ENCODE peak calls at places on chromosomes 11 and 22, in seven cellular contexts. One of them, this sample, is unnamed.
A peak's percentile ranks its signal among the peaks of the same experiment; 100 is the strongest.

GRCh38 chr22:31250740-31251330 is 38.7 kb downstream of the LIMK2 start:
- DNase-seq in body of pancreas: peak; percentile 42
- DNase-seq in iPS DF 6.9: no peak
- DNase-seq in GM23338: no peak
- DNase-seq in heart left ventricle: no peak
- DNase-seq in dorsolateral prefrontal cortex: no peak
- DNase-seq in right cardiac atrium: no peak
- DNase-seq in this sample: no peak

GRCh38 chr11:67118059-67118766 is 850 bp upstream of the KDM2A start:
- DNase-seq in body of pancreas: peak; percentile 39
- DNase-seq in heart left ventricle: peak; percentile 53
- DNase-seq in right cardiac atrium: peak; percentile 81
- DNase-seq in GM23338: peak; percentile 70
- DNase-seq in iPS DF 6.9: no peak
- DNase-seq in dorsolateral prefrontal cortex: no peak
- DNase-seq in this sample: peak; percentile 35

GRCh38 chr11:14905104-14906033 is 13.3 kb upstream of the CYP2R1 start:
- DNase-seq in heart left ventricle: peak; percentile 46
- DNase-seq in dorsolateral prefrontal cortex: peak; percentile 46
- DNase-seq in GM23338: peak; percentile 93
- DNase-seq in iPS DF 6.9: no peak
- DNase-seq in right cardiac atrium: peak; percentile 71
- DNase-seq in body of pancreas: peak; percentile 85
- DNase-seq in this sample: no peak

GRCh38 chr22:42180349-42180842 is 49.8 kb upstream of the CYP2D6 start:
- DNase-seq in iPS DF 6.9: no peak
- DNase-seq in heart left ventricle: no peak
- DNase-seq in GM23338: no peak
- DNase-seq in right cardiac atrium: peak; percentile 68
- DNase-seq in dorsolateral prefrontal cortex: no peak
- DNase-seq in body of pancreas: peak; percentile 59
- DNase-seq in this sample: no peak

GRCh38 chr11:10518123-10518522 is 22.9 kb downstream of the RNF141 start:
- DNase-seq in heart left ventricle: no peak
- DNase-seq in GM23338: no peak
- DNase-seq in dorsolateral prefrontal cortex: no peak
- DNase-seq in iPS DF 6.9: no peak
- DNase-seq in right cardiac atrium: no peak
- DNase-seq in body of pancreas: no peak
- DNase-seq in this sample: no peak

GRCh38 chr11:128709402-128709801 is 15.5 kb downstream of the FLI1 start:
- DNase-seq in dorsolateral prefrontal cortex: no peak
- DNase-seq in GM23338: no peak
- DNase-seq in heart left ventricle: peak; percentile 68
- DNase-seq in body of pancreas: no peak
- DNase-seq in right cardiac atrium: no peak
- DNase-seq in iPS DF 6.9: no peak
- DNase-seq in this sample: no peak

GRCh38 chr11:9566561-9567063 is 6.9 kb upstream of the WEE1 start:
- DNase-seq in right cardiac atrium: no peak
- DNase-seq in heart left ventricle: no peak
- DNase-seq in GM23338: no peak
- DNase-seq in body of pancreas: no peak
- DNase-seq in dorsolateral prefrontal cortex: no peak
- DNase-seq in iPS DF 6.9: no peak
- DNase-seq in this sample: no peak

GRCh38 chr11:62324738-62325556 is 12.3 kb upstream of the ASRGL1 start:
- DNase-seq in body of pancreas: peak; percentile 58
- DNase-seq in GM23338: peak; percentile 85
- DNase-seq in right cardiac atrium: peak; percentile 55
- DNase-seq in heart left ventricle: peak; percentile 23
- DNase-seq in iPS DF 6.9: peak; percentile 47
- DNase-seq in dorsolateral prefrontal cortex: no peak
- DNase-seq in this sample: no peak

GRCh38 chr11:93476796-93477195 is 66.4 kb downstream of the SMCO4 start:
- DNase-seq in heart left ventricle: no peak
- DNase-seq in GM23338: no peak
- DNase-seq in iPS DF 6.9: no peak
- DNase-seq in dorsolateral prefrontal cortex: no peak
- DNase-seq in right cardiac atrium: no peak
- DNase-seq in body of pancreas: no peak
- DNase-seq in this sample: no peak

GRCh38 chr11:95829580-95830259 is 39.4 kb downstream of the CEP57 start:
- DNase-seq in GM23338: no peak
- DNase-seq in heart left ventricle: no peak
- DNase-seq in right cardiac atrium: no peak
- DNase-seq in body of pancreas: no peak
- DNase-seq in iPS DF 6.9: no peak
- DNase-seq in dorsolateral prefrontal cortex: no peak
- DNase-seq in this sample: no peak

GRCh38 chr22:41048791-41049717 is 43.3 kb upstream of the EP300 start:
- DNase-seq in GM23338: peak; percentile 64
- DNase-seq in body of pancreas: peak; percentile 62
- DNase-seq in heart left ventricle: peak; percentile 77
- DNase-seq in iPS DF 6.9: no peak
- DNase-seq in dorsolateral prefrontal cortex: peak; percentile 55
- DNase-seq in right cardiac atrium: peak; percentile 89
- DNase-seq in this sample: peak; percentile 26

GRCh38 chr11:133338588-133338987 is 193.7 kb downstream of the OPCML start:
- DNase-seq in heart left ventricle: no peak
- DNase-seq in body of pancreas: no peak
- DNase-seq in dorsolateral prefrontal cortex: no peak
- DNase-seq in GM23338: no peak
- DNase-seq in iPS DF 6.9: no peak
- DNase-seq in right cardiac atrium: no peak
- DNase-seq in this sample: no peak

GRCh38 chr11:61545341-61545740 is 35.5 kb downstream of the SYT7 start:
- DNase-seq in iPS DF 6.9: no peak
- DNase-seq in dorsolateral prefrontal cortex: no peak
- DNase-seq in body of pancreas: no peak
- DNase-seq in GM23338: peak; percentile 64
- DNase-seq in heart left ventricle: no peak
- DNase-seq in right cardiac atrium: peak; percentile 18
- DNase-seq in this sample: no peak

GRCh38 chr22:21832291-21833290 is 34.9 kb downstream of the MAPK1 start:
- DNase-seq in iPS DF 6.9: no peak
- DNase-seq in GM23338: peak; percentile 17
- DNase-seq in right cardiac atrium: peak; percentile 70
- DNase-seq in body of pancreas: no peak
- DNase-seq in dorsolateral prefrontal cortex: no peak
- DNase-seq in heart left ventricle: no peak
- DNase-seq in this sample: no peak

GRCh38 chr22:29825578-29825977 is 12.5 kb downstream of the ASCC2 start:
- DNase-seq in iPS DF 6.9: no peak
- DNase-seq in GM23338: no peak
- DNase-seq in heart left ventricle: no peak
- DNase-seq in right cardiac atrium: no peak
- DNase-seq in dorsolateral prefrontal cortex: no peak
- DNase-seq in body of pancreas: no peak
- DNase-seq in this sample: no peak

GRCh38 chr22:29831186-29831921 is 6.7 kb downstream of the ASCC2 start:
- DNase-seq in right cardiac atrium: no peak
- DNase-seq in iPS DF 6.9: no peak
- DNase-seq in body of pancreas: no peak
- DNase-seq in heart left ventricle: no peak
- DNase-seq in GM23338: no peak
- DNase-seq in dorsolateral prefrontal cortex: no peak
- DNase-seq in this sample: no peak

GRCh38 chr22:29830585-29830984 is 7.5 kb downstream of the ASCC2 start:
- DNase-seq in GM23338: no peak
- DNase-seq in right cardiac atrium: peak; percentile 74
- DNase-seq in body of pancreas: no peak
- DNase-seq in dorsolateral prefrontal cortex: no peak
- DNase-seq in heart left ventricle: peak; percentile 69
- DNase-seq in iPS DF 6.9: no peak
- DNase-seq in this sample: no peak

GRCh38 chr22:29824677-29825076 is 13.4 kb downstream of the ASCC2 start:
- DNase-seq in iPS DF 6.9: no peak
- DNase-seq in body of pancreas: no peak
- DNase-seq in heart left ventricle: no peak
- DNase-seq in GM23338: no peak
- DNase-seq in right cardiac atrium: peak; percentile 93
- DNase-seq in dorsolateral prefrontal cortex: no peak
- DNase-seq in this sample: no peak

GRCh38 chr22:29827091-29827490 is 11.0 kb downstream of the ASCC2 start:
- DNase-seq in right cardiac atrium: no peak
- DNase-seq in dorsolateral prefrontal cortex: no peak
- DNase-seq in heart left ventricle: no peak
- DNase-seq in body of pancreas: no peak
- DNase-seq in iPS DF 6.9: no peak
- DNase-seq in GM23338: no peak
- DNase-seq in this sample: no peak
- H3K27ac ChIP-seq in right cardiac atrium: no peak overlapping the region
- H3K27ac ChIP-seq in dorsolateral prefrontal cortex: no peak overlapping the region
- H3K27ac ChIP-seq in heart left ventricle: no peak overlapping the region
- H3K27ac ChIP-seq in body of pancreas: no peak overlapping the region
- H3K27ac ChIP-seq in iPS DF 6.9: no peak overlapping the region
- H3K27ac ChIP-seq in GM23338: no peak overlapping the region
- H3K27ac ChIP-seq in this sample: no peak overlapping the region

GRCh38 chr11:34629711-34630110 is 8.8 kb downstream of the EHF start:
- DNase-seq in dorsolateral prefrontal cortex: no peak
- DNase-seq in iPS DF 6.9: no peak
- DNase-seq in heart left ventricle: no peak
- DNase-seq in body of pancreas: no peak
- DNase-seq in GM23338: no peak
- DNase-seq in right cardiac atrium: no peak
- DNase-seq in this sample: no peak
- H3K27ac ChIP-seq in dorsolateral prefrontal cortex: no peak overlapping the region
- H3K27ac ChIP-seq in iPS DF 6.9: no peak overlapping the region
- H3K27ac ChIP-seq in heart left ventricle: no peak overlapping the region
- H3K27ac ChIP-seq in body of pancreas: peak overlapping the region; percentile 92
- H3K27ac ChIP-seq in GM23338: no peak overlapping the region
- H3K27ac ChIP-seq in right cardiac atrium: no peak overlapping the region
- H3K27ac ChIP-seq in this sample: no peak overlapping the region

GRCh38 chr11:2933376-2934056 is 4.3 kb upstream of the PHLDA2 start:
- DNase-seq in right cardiac atrium: peak; percentile 89
- DNase-seq in dorsolateral prefrontal cortex: peak; percentile 48
- DNase-seq in body of pancreas: peak; percentile 41
- DNase-seq in heart left ventricle: peak; percentile 60
- DNase-seq in GM23338: peak; percentile 37
- DNase-seq in iPS DF 6.9: no peak
- DNase-seq in this sample: peak; percentile 16
- H3K27ac ChIP-seq in right cardiac atrium: no peak overlapping the region
- H3K27ac ChIP-seq in dorsolateral prefrontal cortex: no peak overlapping the region
- H3K27ac ChIP-seq in body of pancreas: no peak overlapping the region
- H3K27ac ChIP-seq in heart left ventricle: no peak overlapping the region
- H3K27ac ChIP-seq in GM23338: no peak overlapping the region
- H3K27ac ChIP-seq in iPS DF 6.9: no peak overlapping the region
- H3K27ac ChIP-seq in this sample: no peak overlapping the region

GRCh38 chr11:86484164-86484794 is 109.6 kb downstream of the CCDC81 start:
- DNase-seq in dorsolateral prefrontal cortex: no peak
- DNase-seq in GM23338: no peak
- DNase-seq in body of pancreas: peak; percentile 17
- DNase-seq in right cardiac atrium: peak; percentile 70
- DNase-seq in iPS DF 6.9: no peak
- DNase-seq in heart left ventricle: peak; percentile 54
- DNase-seq in this sample: no peak

GRCh38 chr11:86483591-86484163 is 109.0 kb downstream of the CCDC81 start:
- DNase-seq in right cardiac atrium: no peak
- DNase-seq in iPS DF 6.9: no peak
- DNase-seq in heart left ventricle: no peak
- DNase-seq in body of pancreas: no peak
- DNase-seq in dorsolateral prefrontal cortex: no peak
- DNase-seq in GM23338: no peak
- DNase-seq in this sample: no peak

GRCh38 chr11:86478348-86478747 is 103.7 kb downstream of the CCDC81 start:
- DNase-seq in body of pancreas: no peak
- DNase-seq in heart left ventricle: no peak
- DNase-seq in GM23338: no peak
- DNase-seq in right cardiac atrium: no peak
- DNase-seq in dorsolateral prefrontal cortex: no peak
- DNase-seq in iPS DF 6.9: no peak
- DNase-seq in this sample: no peak

GRCh38 chr11:86482684-86483083 is 108.0 kb downstream of the CCDC81 start:
- DNase-seq in iPS DF 6.9: no peak
- DNase-seq in body of pancreas: no peak
- DNase-seq in GM23338: no peak
- DNase-seq in heart left ventricle: no peak
- DNase-seq in dorsolateral prefrontal cortex: no peak
- DNase-seq in right cardiac atrium: no peak
- DNase-seq in this sample: no peak

DNA sequence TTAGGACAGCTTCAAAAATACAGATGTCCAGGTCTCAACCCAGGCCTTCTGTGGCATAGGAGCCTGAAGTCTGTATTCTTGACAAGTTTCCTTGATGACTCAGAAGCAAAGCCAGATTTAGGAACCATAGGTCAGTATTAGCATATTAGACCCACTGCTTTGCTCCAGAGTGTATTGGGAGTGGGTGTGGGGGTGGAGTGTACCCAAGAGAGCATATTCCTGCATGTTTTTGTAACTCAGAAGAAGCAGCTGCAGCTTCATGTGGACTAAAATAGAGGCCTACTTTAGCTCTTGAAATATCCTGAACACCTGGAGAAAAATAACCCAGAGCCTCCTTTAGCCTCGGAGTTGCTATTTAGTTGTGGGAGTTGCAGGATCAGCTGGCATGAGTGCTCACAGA is 106.7 kb downstream of the CCDC81 start:
- DNase-seq in right cardiac atrium: no peak
- DNase-seq in GM23338: no peak
- DNase-seq in dorsolateral prefrontal cortex: no peak
- DNase-seq in body of pancreas: no peak
- DNase-seq in iPS DF 6.9: no peak
- DNase-seq in heart left ventricle: no peak
- DNase-seq in this sample: no peak
- H3K27ac ChIP-seq in right cardiac atrium: no peak overlapping the region
- H3K27ac ChIP-seq in GM23338: no peak overlapping the region
- H3K27ac ChIP-seq in dorsolateral prefrontal cortex: no peak overlapping the region
- H3K27ac ChIP-seq in body of pancreas: no peak overlapping the region
- H3K27ac ChIP-seq in iPS DF 6.9: no peak overlapping the region
- H3K27ac ChIP-seq in heart left ventricle: no peak overlapping the region
- H3K27ac ChIP-seq in this sample: no peak overlapping the region